ENCODE peak calls at places on chromosome 13, in eight cellular contexts. G is AG04450, B is IMR-90, C is left ventricle myocardium inferior, M is tibial nerve, V is neural progenitor cell, P is mammary epithelial cell, K is uterus. S is an unnamed sample.

GRCh38 chr13:108780706-108781105 is 151.3 kb downstream of the MYO16 start:
- DNase-seq in V (no peak), P (no peak), C (no peak), G (no peak), B (no peak), K (no peak), M (no peak), S (no peak)

GRCh38 chr13:113029487-113030258 is 60.7 kb downstream of the MCF2L start:
- DNase-seq in V (peak; percentile 70), C (no peak), M (no peak), B (no peak), K (no peak), P (no peak), G (no peak), S (no peak)

GRCh38 chr13:44974056-44974798 is 15.0 kb downstream of the NUFIP1 start:
- DNase-seq in B (peak; percentile 65), K (no peak), M (no peak), V (no peak), G (no peak), C (no peak), P (peak; percentile 41), S (peak; percentile 54)

GRCh38 chr13:27709779-27710178 is 82.5 kb upstream of the GSX1 start:
- DNase-seq in P (no peak), M (no peak), G (no peak), K (no peak), V (no peak), C (no peak), B (no peak), S (no peak)

GRCh38 chr13:38398810-38399493 is 49.3 kb downstream of the UFM1 start:
- DNase-seq in C (no peak), B (peak; percentile 39), M (no peak), P (peak; percentile 95), K (no peak), G (no peak), V (no peak), S (peak; percentile 22)

GRCh38 chr13:23790591-23791170 is 98.5 kb downstream of the MIPEP start:
- DNase-seq in P (no peak), C (no peak), G (no peak), M (no peak), B (peak; percentile 82), V (no peak), K (no peak), S (peak; percentile 92)

GRCh38 chr13:41352935-41353801 is 42.1 kb downstream of the NAA16 start:
- DNase-seq in M (no peak), P (peak; percentile 56), K (no peak), G (peak; percentile 13), B (peak; percentile 59), C (no peak), V (peak; percentile 37), S (peak; percentile 81)

GRCh38 chr13:67062160-67062559 is 168.0 kb downstream of the PCDH9 start:
- DNase-seq in M (no peak), G (no peak), V (no peak), P (no peak), B (no peak), K (no peak), C (no peak), S (no peak)

GRCh38 chr13:81927347-81927746 is 1586.4 kb upstream of the SPRY2 start:
- DNase-seq in P (no peak), K (no peak), B (no peak), G (no peak), C (no peak), M (no peak), V (peak; percentile 6), S (no peak)

GRCh38 chr13:22063416-22064124 is 392.7 kb downstream of the FGF9 start:
- DNase-seq in G (no peak), C (no peak), P (no peak), K (no peak), V (no peak), B (no peak), M (no peak), S (no peak)

GRCh38 chr13:33347866-33348265 is 62.3 kb upstream of the STARD13 start:
- DNase-seq in G (no peak), K (no peak), P (no peak), V (no peak), M (no peak), B (no peak), C (no peak), S (no peak)

GRCh38 chr13:91620670-91621141 is 222.3 kb downstream of the GPC5 start:
- DNase-seq in G (no peak), B (no peak), M (no peak), C (no peak), P (no peak), K (no peak), V (no peak), S (no peak)
- H3K27ac ChIP-seq in G (no peak overlapping the region), B (no peak overlapping the region), M (no peak overlapping the region), C (no peak overlapping the region), P (no peak overlapping the region), K (no peak overlapping the region), V (no peak overlapping the region), S (no peak overlapping the region)

GRCh38 chr13:51935326-51936171 is 73.8 kb downstream of the CCDC70 start:
- DNase-seq in K (no peak), B (no peak), V (peak; percentile 61), M (no peak), G (no peak), P (peak; percentile 19), C (no peak), S (no peak)
- TF ChIP-seq CTCF in K (peak; percentile 15), B (peak; percentile 14), V (peak; percentile 58), M (no peak), G (peak; percentile 27), P (peak; percentile 37), C (peak; percentile 55), S (peak; percentile 60)

GRCh38 chr13:39481493-39481892 is 121.5 kb downstream of the LHFPL6 start:
- DNase-seq in K (no peak), M (no peak), P (no peak), C (no peak), G (no peak), B (no peak), V (no peak), S (no peak)

GRCh38 chr13:39490136-39490535 is 112.9 kb downstream of the LHFPL6 start:
- DNase-seq in M (no peak), C (no peak), K (no peak), P (no peak), V (peak; percentile 63), G (no peak), B (no peak), S (no peak)

GRCh38 chr13:39483326-39483725 is 119.7 kb downstream of the LHFPL6 start:
- DNase-seq in C (no peak), B (peak; percentile 18), P (peak; percentile 19), M (no peak), K (no peak), G (no peak), V (no peak), S (no peak)

GRCh38 chr13:39485314-39485700 is 117.7 kb downstream of the LHFPL6 start:
- DNase-seq in K (no peak), V (no peak), B (peak; percentile 33), C (no peak), M (no peak), G (no peak), P (no peak), S (no peak)

GRCh38 chr13:39484506-39485313 is 118.3 kb downstream of the LHFPL6 start:
- DNase-seq in P (peak; percentile 42), V (no peak), K (no peak), B (peak; percentile 77), G (no peak), C (no peak), M (no peak), S (peak; percentile 53)
- H3K27ac ChIP-seq in P (no peak overlapping the region), V (no peak overlapping the region), K (no peak overlapping the region), B (peak overlapping the region; percentile 45), G (no peak overlapping the region), C (peak overlapping the region; percentile 28), M (no peak overlapping the region), S (peak overlapping the region; percentile 28)

GRCh38 chr13:80361883-80362327 is 21.0 kb upstream of the SPRY2 start:
- DNase-seq in K (no peak), M (no peak), C (no peak), P (peak; percentile 66), B (no peak), G (no peak), V (peak; percentile 83), S (peak; percentile 6)
- TF ChIP-seq CTCF in K (no peak), M (no peak), C (no peak), P (no peak), B (no peak), G (no peak), V (peak; percentile 34), S (peak; percentile 13)

GRCh38 chr13:110562696-110563462 is 1.4 kb upstream of the RAB20 start:
- DNase-seq in G (no peak), B (no peak), M (no peak), P (no peak), V (no peak), C (no peak), K (no peak), S (no peak)
- H3K27ac ChIP-seq in G (no peak overlapping the region), B (no peak overlapping the region), M (peak overlapping the region; percentile 97), P (no peak overlapping the region), V (no peak overlapping the region), C (peak overlapping the region; percentile 96), K (peak overlapping the region; percentile 88), S (no peak overlapping the region)

GRCh38 chr13:50128406-50129048 is 113.3 kb downstream of the KCNRG start:
- DNase-seq in M (no peak), C (no peak), K (no peak), G (no peak), B (no peak), V (peak; percentile 58), P (no peak), S (no peak)
- TF ChIP-seq CTCF in M (no peak), C (no peak), K (no peak), G (no peak), B (no peak), V (no peak), P (no peak), S (no peak)

GRCh38 chr13:78376033-78376432 is 227.3 kb downstream of the POU4F1 start:
- DNase-seq in M (no peak), P (no peak), G (no peak), K (no peak), B (no peak), V (no peak), C (no peak), S (no peak)

GRCh38 chr13:78376822-78377221 is 226.5 kb downstream of the POU4F1 start:
- DNase-seq in K (no peak), B (no peak), V (no peak), M (no peak), P (no peak), C (no peak), G (no peak), S (no peak)

GRCh38 chr13:78370231-78370630 is 233.1 kb downstream of the POU4F1 start:
- DNase-seq in C (no peak), G (no peak), B (no peak), K (no peak), V (peak; percentile 7), P (no peak), M (no peak), S (no peak)

DNA sequence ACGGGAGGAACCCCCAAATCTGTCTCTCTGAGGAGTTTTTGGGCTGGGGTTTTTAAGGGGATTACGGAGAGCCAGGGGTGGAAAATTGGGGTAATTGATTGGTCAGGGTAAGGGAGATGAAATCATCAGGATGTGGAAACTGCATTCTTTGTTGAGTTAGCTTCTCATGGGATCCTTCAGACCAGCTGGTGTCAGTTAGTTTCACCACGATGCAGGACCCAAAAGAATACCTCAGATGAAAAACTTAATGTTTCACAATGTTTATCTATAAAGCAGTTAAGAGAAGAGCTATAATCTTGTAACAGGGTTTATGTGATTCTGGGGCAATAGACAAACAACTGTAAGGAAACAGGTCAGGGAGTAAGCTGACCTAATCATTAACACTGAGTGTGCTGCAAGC is 230.8 kb downstream of the POU4F1 start:
- DNase-seq in C (no peak), B (no peak), M (no peak), G (no peak), P (no peak), V (no peak), K (no peak), S (no peak)
- H3K27ac ChIP-seq in C (peak overlapping the region; percentile 50), B (no peak overlapping the region), M (no peak overlapping the region), G (no peak overlapping the region), P (no peak overlapping the region), V (no peak overlapping the region), K (no peak overlapping the region), S (no peak overlapping the region)

S was measured in brain microvascular endothelial cell.